ENCODE peak calls at places on chromosomes 16 and 17, in five cellular contexts. One of them, this sample, is unnamed.

GRCh38 chr16:80541306-80541694 is 507 bp downstream of the DYNLRB2 start:
- DNase-seq in IMR-90: no peak
- DNase-seq in H1: no peak
- DNase-seq in K562: no peak
- DNase-seq in HepG2: no peak
- DNase-seq in this sample: no peak

GRCh38 chr17:83196088-83196765 is 116.8 kb downstream of the METRNL start:
- DNase-seq in IMR-90: peak; percentile 30
- DNase-seq in H1: no peak
- DNase-seq in K562: no peak
- DNase-seq in HepG2: no peak
- DNase-seq in this sample: no peak

GRCh38 chr16:72898216-72898825 is 149.6 kb downstream of the ZFHX3 start:
- DNase-seq in IMR-90: no peak
- DNase-seq in H1: no peak
- DNase-seq in K562: no peak
- DNase-seq in HepG2: no peak
- DNase-seq in this sample: no peak

GRCh38 chr17:21019976-21020575 is 22.7 kb downstream of the USP22 start:
- DNase-seq in IMR-90: no peak
- DNase-seq in H1: no peak
- DNase-seq in K562: no peak
- DNase-seq in HepG2: no peak
- DNase-seq in this sample: peak; percentile 66

GRCh38 chr16:87945351-87946042 is 5.7 kb upstream of the BANP start:
- DNase-seq in IMR-90: peak; percentile 83
- DNase-seq in H1: no peak
- DNase-seq in K562: no peak
- DNase-seq in HepG2: no peak
- DNase-seq in this sample: no peak

GRCh38 chr17:67594115-67594878 is 123.4 kb upstream of the NOL11 start:
- DNase-seq in IMR-90: no peak
- DNase-seq in H1: no peak
- DNase-seq in K562: no peak
- DNase-seq in HepG2: peak; percentile 35
- DNase-seq in this sample: no peak

GRCh38 chr17:65553009-65553645 is 8.3 kb downstream of the AXIN2 start:
- DNase-seq in IMR-90: peak; percentile 74
- DNase-seq in H1: no peak
- DNase-seq in K562: no peak
- DNase-seq in HepG2: no peak
- DNase-seq in this sample: no peak

GRCh38 chr16:66572356-66572755 is 6.1 kb downstream of the CMTM1 start:
- DNase-seq in IMR-90: no peak
- DNase-seq in H1: no peak
- DNase-seq in K562: no peak
- DNase-seq in HepG2: no peak
- DNase-seq in this sample: no peak

GRCh38 chr16:77171750-77172635 is 19.0 kb upstream of the MON1B start:
- DNase-seq in IMR-90: peak; percentile 59
- DNase-seq in H1: no peak
- DNase-seq in K562: peak; percentile 61
- DNase-seq in HepG2: peak; percentile 66
- DNase-seq in this sample: peak; percentile 65

GRCh38 chr17:83149761-83150251 is 70.4 kb downstream of the METRNL start:
- DNase-seq in IMR-90: peak; percentile 40
- DNase-seq in H1: no peak
- DNase-seq in K562: no peak
- DNase-seq in HepG2: no peak
- DNase-seq in this sample: no peak

GRCh38 chr17:82338858-82339633 is 5.5 kb upstream of the SECTM1 start:
- DNase-seq in IMR-90: peak; percentile 71
- DNase-seq in H1: no peak
- DNase-seq in K562: peak; percentile 76
- DNase-seq in HepG2: no peak
- DNase-seq in this sample: peak; percentile 86

GRCh38 chr16:88784074-88784855 is 755 bp downstream of the PIEZO1 start:
- DNase-seq in IMR-90: peak; percentile 72
- DNase-seq in H1: peak; percentile 83
- DNase-seq in K562: peak; percentile 76
- DNase-seq in HepG2: peak; percentile 75
- DNase-seq in this sample: peak; percentile 74

GRCh38 chr16:20928774-20929411 is 28.3 kb downstream of the LYRM1 start:
- DNase-seq in IMR-90: no peak
- DNase-seq in H1: no peak
- DNase-seq in K562: no peak
- DNase-seq in HepG2: no peak
- DNase-seq in this sample: no peak

GRCh38 chr16:19520861-19521331 is 1.0 kb downstream of the GDE1 start:
- DNase-seq in IMR-90: peak; percentile 54
- DNase-seq in H1: no peak
- DNase-seq in K562: peak; percentile 74
- DNase-seq in HepG2: no peak
- DNase-seq in this sample: no peak

GRCh38 chr16:56192644-56192960 is 1.3 kb downstream of the GNAO1 start:
- DNase-seq in IMR-90: no peak
- DNase-seq in H1: no peak
- DNase-seq in K562: no peak
- DNase-seq in HepG2: no peak
- DNase-seq in this sample: no peak

GRCh38 chr16:68331879-68332410 is 21.1 kb downstream of the PRMT7 start:
- DNase-seq in IMR-90: peak; percentile 83
- DNase-seq in H1: no peak
- DNase-seq in K562: no peak
- DNase-seq in HepG2: peak; percentile 56
- DNase-seq in this sample: no peak

GRCh38 chr17:35807371-35808144 is 1.7 kb upstream of the TAF15 start:
- DNase-seq in IMR-90: peak; percentile 74
- DNase-seq in H1: no peak
- DNase-seq in K562: no peak
- DNase-seq in HepG2: no peak
- DNase-seq in this sample: no peak

GRCh38 chr16:74724820-74725549 is 24.3 kb upstream of the MLKL start:
- DNase-seq in IMR-90: peak; percentile 82
- DNase-seq in H1: no peak
- DNase-seq in K562: no peak
- DNase-seq in HepG2: no peak
- DNase-seq in this sample: no peak

GRCh38 chr16:50038756-50039529 is 13.9 kb downstream of the CNEP1R1 start:
- DNase-seq in IMR-90: no peak
- DNase-seq in H1: no peak
- DNase-seq in K562: no peak
- DNase-seq in HepG2: no peak
- DNase-seq in this sample: no peak

GRCh38 chr16:87321336-87322107 is 4.3 kb upstream of the C16orf95 start:
- DNase-seq in IMR-90: no peak
- DNase-seq in H1: no peak
- DNase-seq in K562: no peak
- DNase-seq in HepG2: no peak
- DNase-seq in this sample: no peak

GRCh38 chr17:79874329-79874981 is 35.2 kb upstream of the CBX4 start:
- DNase-seq in IMR-90: peak; percentile 24
- DNase-seq in H1: no peak
- DNase-seq in K562: peak; percentile 62
- DNase-seq in HepG2: peak; percentile 48
- DNase-seq in this sample: peak; percentile 72

GRCh38 chr17:14318906-14319205 is 18.0 kb downstream of the HS3ST3B1 start:
- DNase-seq in IMR-90: no peak
- DNase-seq in H1: no peak
- DNase-seq in K562: no peak
- DNase-seq in HepG2: no peak
- DNase-seq in this sample: no peak

GRCh38 chr16:16161319-16161718 is 62.0 kb downstream of the ABCC6 start:
- DNase-seq in IMR-90: no peak
- DNase-seq in H1: no peak
- DNase-seq in K562: no peak
- DNase-seq in HepG2: no peak
- DNase-seq in this sample: no peak

GRCh38 chr17:80264048-80264792 is 3.6 kb downstream of the RNF213 start:
- DNase-seq in IMR-90: no peak
- DNase-seq in H1: no peak
- DNase-seq in K562: no peak
- DNase-seq in HepG2: no peak
- DNase-seq in this sample: no peak

GRCh38 chr16:86549076-86549892 is 5.8 kb downstream of the MTHFSD start:
- DNase-seq in IMR-90: no peak
- DNase-seq in H1: no peak
- DNase-seq in K562: no peak
- DNase-seq in HepG2: no peak
- DNase-seq in this sample: no peak

GRCh38 chr17:29070795-29071194 is 27.9 kb downstream of the PIPOX start:
- DNase-seq in IMR-90: no peak
- DNase-seq in H1: no peak
- DNase-seq in K562: no peak
- DNase-seq in HepG2: no peak
- DNase-seq in this sample: no peak

GRCh38 chr16:86018487-86018886 is 119.5 kb downstream of the IRF8 start:
- DNase-seq in IMR-90: peak; percentile 45
- DNase-seq in H1: no peak
- DNase-seq in K562: no peak
- DNase-seq in HepG2: no peak
- DNase-seq in this sample: no peak

GRCh38 chr17:9817086-9817485 is 4.8 kb downstream of the GSG1L2 start:
- DNase-seq in IMR-90: peak; percentile 23
- DNase-seq in H1: peak; percentile 61
- DNase-seq in K562: no peak
- DNase-seq in HepG2: no peak
- DNase-seq in this sample: peak; percentile 76

GRCh38 chr16:17448640-17449638 is 21.8 kb downstream of the XYLT1 start:
- DNase-seq in IMR-90: no peak
- DNase-seq in H1: no peak
- DNase-seq in K562: no peak
- DNase-seq in HepG2: no peak
- DNase-seq in this sample: no peak

GRCh38 chr16:85222151-85222863 is 110.0 kb upstream of the CIBAR2 start:
- DNase-seq in IMR-90: no peak
- DNase-seq in H1: no peak
- DNase-seq in K562: no peak
- DNase-seq in HepG2: no peak
- DNase-seq in this sample: no peak

DNA sequence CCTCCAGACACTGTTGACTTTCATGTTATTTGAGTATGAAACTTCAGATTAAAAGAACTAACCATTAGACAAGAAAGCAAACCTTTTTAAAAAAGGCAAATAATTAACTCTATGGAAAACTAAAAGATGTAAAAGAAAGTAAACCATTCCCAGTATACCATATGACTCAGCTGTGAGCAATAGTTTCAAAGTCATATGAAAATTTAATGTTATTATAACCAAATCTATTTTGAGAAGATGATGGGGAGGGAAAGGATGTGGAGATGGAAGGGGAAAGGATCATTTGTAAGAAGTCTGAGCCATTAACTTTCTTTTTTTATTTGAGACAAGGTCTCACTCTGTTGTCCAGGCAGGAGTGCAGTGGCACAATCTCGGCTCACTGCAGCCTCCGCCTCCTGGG is 131.8 kb downstream of the IRX5 start:
- DNase-seq in IMR-90: peak; percentile 4
- DNase-seq in H1: no peak
- DNase-seq in K562: no peak
- DNase-seq in HepG2: no peak
- DNase-seq in this sample: no peak
- TF ChIP-seq MAFK in IMR-90: no peak
- TF ChIP-seq MAFK in H1: no peak
- TF ChIP-seq MAFK in K562: no peak
- TF ChIP-seq MAFK in HepG2: no peak
- TF ChIP-seq MAFK in this sample: no peak

DNA sequence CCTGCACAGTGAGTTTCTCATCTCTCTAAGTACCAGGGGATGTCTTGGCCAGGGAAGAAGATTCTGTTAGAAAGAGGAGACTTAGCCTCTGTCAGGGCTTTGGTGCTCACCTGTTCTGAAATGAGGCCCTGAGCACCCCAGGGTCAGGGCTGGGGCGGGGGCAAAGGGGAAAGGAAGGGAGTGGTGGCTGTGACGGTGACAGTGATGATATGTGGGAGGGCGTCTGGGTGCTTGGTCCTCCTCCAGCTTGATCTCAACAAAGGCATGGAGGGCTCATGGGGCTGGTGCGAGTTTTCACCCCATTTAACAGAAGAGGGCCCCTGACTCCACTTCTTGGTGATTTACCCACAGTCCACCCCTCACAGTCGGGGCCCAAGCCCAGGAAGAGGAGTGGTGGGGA is 15.1 kb downstream of the SOX8 start:
- DNase-seq in IMR-90: no peak
- DNase-seq in H1: no peak
- DNase-seq in K562: no peak
- DNase-seq in HepG2: no peak
- DNase-seq in this sample: no peak
- TF ChIP-seq MAFK in IMR-90: no peak
- TF ChIP-seq MAFK in H1: no peak
- TF ChIP-seq MAFK in K562: no peak
- TF ChIP-seq MAFK in HepG2: no peak
- TF ChIP-seq MAFK in this sample: no peak

DNA sequence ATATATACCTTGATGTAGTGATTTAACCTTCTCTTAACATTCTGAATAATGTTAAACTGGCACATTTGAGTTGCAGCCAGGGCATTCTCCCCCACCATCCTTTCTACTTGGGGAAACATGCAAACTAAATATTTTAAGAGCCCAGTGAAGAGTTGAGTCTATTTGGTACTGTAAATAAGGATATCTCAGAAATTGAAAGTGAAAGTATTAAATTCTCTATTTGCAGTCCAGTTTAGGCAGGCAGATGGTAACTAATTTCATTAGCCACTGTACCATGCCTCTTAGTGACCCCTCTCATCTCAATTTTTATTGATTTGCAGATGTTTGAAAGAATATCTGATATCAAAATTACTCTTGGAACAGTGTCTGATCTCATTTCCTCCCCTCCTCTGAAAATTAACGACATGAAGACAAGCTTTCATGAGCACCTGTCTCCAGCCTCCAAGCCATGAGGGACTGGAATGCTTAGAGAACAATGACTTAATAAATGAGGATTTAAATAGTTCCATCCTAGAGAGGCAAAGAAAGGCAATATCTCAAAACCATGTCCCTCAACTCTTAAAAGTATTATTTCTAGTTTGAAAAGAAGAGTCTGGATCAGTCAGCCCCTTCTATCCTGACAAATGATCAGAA is 137.3 kb downstream of the ANKFN1 start:
- DNase-seq in IMR-90: no peak
- DNase-seq in H1: no peak
- DNase-seq in K562: no peak
- DNase-seq in HepG2: no peak
- DNase-seq in this sample: no peak
- TF ChIP-seq MAFK in IMR-90: no peak
- TF ChIP-seq MAFK in H1: no peak
- TF ChIP-seq MAFK in K562: no peak
- TF ChIP-seq MAFK in HepG2: no peak
- TF ChIP-seq MAFK in this sample: no peak

DNA sequence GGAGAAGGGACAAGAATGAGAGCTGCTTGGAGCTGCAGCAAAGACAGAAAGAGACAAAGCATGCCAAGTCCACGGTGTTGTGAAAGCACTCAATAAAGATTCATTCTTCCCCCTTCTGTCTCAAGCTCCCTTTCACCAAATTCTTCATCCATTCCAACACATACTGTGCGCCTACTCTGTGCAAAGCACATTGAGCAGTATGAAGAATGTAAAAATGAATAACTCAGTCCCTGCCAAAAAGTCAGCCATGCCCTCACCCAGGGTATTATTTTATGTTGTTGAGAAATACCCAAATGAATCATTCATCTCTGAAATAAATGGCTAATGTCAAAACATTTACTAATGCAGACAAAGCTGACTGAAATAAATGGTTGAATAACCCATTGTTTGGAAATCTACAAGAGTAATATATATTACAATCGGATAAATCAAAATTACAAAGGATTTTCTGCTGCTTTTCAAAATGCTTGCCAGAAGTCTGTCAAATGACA is 282.9 kb upstream of the IRX5 start:
- DNase-seq in IMR-90: no peak
- DNase-seq in H1: no peak
- DNase-seq in K562: no peak
- DNase-seq in HepG2: no peak
- DNase-seq in this sample: no peak
- TF ChIP-seq MAFK in IMR-90: no peak
- TF ChIP-seq MAFK in H1: no peak
- TF ChIP-seq MAFK in K562: no peak
- TF ChIP-seq MAFK in HepG2: no peak
- TF ChIP-seq MAFK in this sample: no peak

This sample was measured in A549.